ENCODE peak calls at places on chromosomes 6 and 20, in five cellular contexts. One of them, this sample, is unnamed.

GRCh38 chr6:169165031-169165430 is 88.6 kb downstream of the THBS2 start:
- DNase-seq in dorsolateral prefrontal cortex: no peak
- DNase-seq in CD8-positive, alpha-beta T cell: no peak
- DNase-seq in cardiac muscle cell: no peak
- DNase-seq in lung: no peak
- DNase-seq in this sample: no peak

GRCh38 chr6:89830385-89830809 is 717 bp downstream of the CASP8AP2 start:
- DNase-seq in dorsolateral prefrontal cortex: no peak
- DNase-seq in CD8-positive, alpha-beta T cell: no peak
- DNase-seq in cardiac muscle cell: no peak
- DNase-seq in lung: no peak
- DNase-seq in this sample: no peak

GRCh38 chr6:165884813-165885765 is 222.0 kb upstream of the PDE10A start:
- DNase-seq in dorsolateral prefrontal cortex: peak
- DNase-seq in CD8-positive, alpha-beta T cell: peak
- DNase-seq in cardiac muscle cell: peak
- DNase-seq in lung: peak
- DNase-seq in this sample: peak

GRCh38 chr6:135358251-135358821 is 139.2 kb downstream of the AHI1 start:
- DNase-seq in dorsolateral prefrontal cortex: no peak
- DNase-seq in CD8-positive, alpha-beta T cell: no peak
- DNase-seq in cardiac muscle cell: no peak
- DNase-seq in lung: no peak
- DNase-seq in this sample: peak

GRCh38 chr6:24643925-24644324 is 2.1 kb downstream of the KIAA0319 start:
- DNase-seq in dorsolateral prefrontal cortex: no peak
- DNase-seq in CD8-positive, alpha-beta T cell: no peak
- DNase-seq in cardiac muscle cell: no peak
- DNase-seq in lung: no peak
- DNase-seq in this sample: no peak

GRCh38 chr6:74167951-74168350 is 471.9 kb downstream of the CD109 start:
- DNase-seq in dorsolateral prefrontal cortex: no peak
- DNase-seq in CD8-positive, alpha-beta T cell: no peak
- DNase-seq in cardiac muscle cell: no peak
- DNase-seq in lung: no peak
- DNase-seq in this sample: peak

GRCh38 chr6:157891544-157892362 is 68.7 kb downstream of the SNX9 start:
- DNase-seq in dorsolateral prefrontal cortex: no peak
- DNase-seq in CD8-positive, alpha-beta T cell: no peak
- DNase-seq in cardiac muscle cell: no peak
- DNase-seq in lung: no peak
- DNase-seq in this sample: no peak

GRCh38 chr6:168440520-168441433 is at the start of gene SMOC2:
- DNase-seq in dorsolateral prefrontal cortex: no peak
- DNase-seq in CD8-positive, alpha-beta T cell: no peak
- DNase-seq in cardiac muscle cell: peak
- DNase-seq in lung: no peak
- DNase-seq in this sample: no peak

GRCh38 chr20:23147964-23148720 is 62.0 kb upstream of the CD93 start:
- DNase-seq in dorsolateral prefrontal cortex: no peak
- DNase-seq in CD8-positive, alpha-beta T cell: no peak
- DNase-seq in cardiac muscle cell: no peak
- DNase-seq in lung: peak
- DNase-seq in this sample: peak

GRCh38 chr6:168216741-168217140 is 102.8 kb downstream of the DACT2 start:
- DNase-seq in dorsolateral prefrontal cortex: no peak
- DNase-seq in CD8-positive, alpha-beta T cell: no peak
- DNase-seq in cardiac muscle cell: no peak
- DNase-seq in lung: no peak
- DNase-seq in this sample: no peak

GRCh38 chr20:46151936-46152335 is 33.8 kb downstream of the CD40 start:
- DNase-seq in dorsolateral prefrontal cortex: no peak
- DNase-seq in CD8-positive, alpha-beta T cell: no peak
- DNase-seq in cardiac muscle cell: no peak
- DNase-seq in lung: no peak
- DNase-seq in this sample: no peak

GRCh38 chr6:12366732-12367131 is 76.6 kb downstream of the EDN1 start:
- DNase-seq in dorsolateral prefrontal cortex: no peak
- DNase-seq in CD8-positive, alpha-beta T cell: no peak
- DNase-seq in cardiac muscle cell: no peak
- DNase-seq in lung: no peak
- DNase-seq in this sample: no peak

GRCh38 chr20:17684077-17684888 is 2.2 kb upstream of the RRBP1 start:
- DNase-seq in dorsolateral prefrontal cortex: no peak
- DNase-seq in CD8-positive, alpha-beta T cell: no peak
- DNase-seq in cardiac muscle cell: no peak
- DNase-seq in lung: no peak
- DNase-seq in this sample: no peak

GRCh38 chr6:89347825-89348224 is 4.7 kb downstream of the UBE2J1 start:
- DNase-seq in dorsolateral prefrontal cortex: no peak
- DNase-seq in CD8-positive, alpha-beta T cell: no peak
- DNase-seq in cardiac muscle cell: peak
- DNase-seq in lung: no peak
- DNase-seq in this sample: peak

GRCh38 chr20:59342017-59342957 is 41.9 kb downstream of the EDN3 start:
- DNase-seq in dorsolateral prefrontal cortex: no peak
- DNase-seq in CD8-positive, alpha-beta T cell: no peak
- DNase-seq in cardiac muscle cell: no peak
- DNase-seq in lung: no peak
- DNase-seq in this sample: no peak

GRCh38 chr6:158518196-158519127 is 41.4 kb upstream of the TMEM181 start:
- DNase-seq in dorsolateral prefrontal cortex: peak
- DNase-seq in CD8-positive, alpha-beta T cell: peak
- DNase-seq in cardiac muscle cell: peak
- DNase-seq in lung: no peak
- DNase-seq in this sample: peak

GRCh38 chr6:73585566-73586415 is 65.0 kb upstream of the EEF1A1 start:
- DNase-seq in dorsolateral prefrontal cortex: no peak
- DNase-seq in CD8-positive, alpha-beta T cell: peak
- DNase-seq in cardiac muscle cell: peak
- DNase-seq in lung: peak
- DNase-seq in this sample: peak

GRCh38 chr6:28580484-28580883 is 54.8 kb downstream of the GPX5 start:
- DNase-seq in dorsolateral prefrontal cortex: no peak
- DNase-seq in CD8-positive, alpha-beta T cell: no peak
- DNase-seq in cardiac muscle cell: no peak
- DNase-seq in lung: no peak
- DNase-seq in this sample: peak
- TF ChIP-seq CTCF in dorsolateral prefrontal cortex: no peak
- TF ChIP-seq CTCF in CD8-positive, alpha-beta T cell: peak
- TF ChIP-seq CTCF in cardiac muscle cell: peak
- TF ChIP-seq CTCF in lung: no peak
- TF ChIP-seq CTCF in this sample: peak

GRCh38 chr6:26172496-26172958 is 85.3 kb downstream of the HFE start:
- DNase-seq in dorsolateral prefrontal cortex: no peak
- DNase-seq in CD8-positive, alpha-beta T cell: peak
- DNase-seq in cardiac muscle cell: peak
- DNase-seq in lung: no peak
- DNase-seq in this sample: peak
- H3K4me3 ChIP-seq in dorsolateral prefrontal cortex: peak
- H3K4me3 ChIP-seq in CD8-positive, alpha-beta T cell: peak
- H3K4me3 ChIP-seq in cardiac muscle cell: peak
- H3K4me3 ChIP-seq in lung: peak
- H3K4me3 ChIP-seq in this sample: peak

DNA sequence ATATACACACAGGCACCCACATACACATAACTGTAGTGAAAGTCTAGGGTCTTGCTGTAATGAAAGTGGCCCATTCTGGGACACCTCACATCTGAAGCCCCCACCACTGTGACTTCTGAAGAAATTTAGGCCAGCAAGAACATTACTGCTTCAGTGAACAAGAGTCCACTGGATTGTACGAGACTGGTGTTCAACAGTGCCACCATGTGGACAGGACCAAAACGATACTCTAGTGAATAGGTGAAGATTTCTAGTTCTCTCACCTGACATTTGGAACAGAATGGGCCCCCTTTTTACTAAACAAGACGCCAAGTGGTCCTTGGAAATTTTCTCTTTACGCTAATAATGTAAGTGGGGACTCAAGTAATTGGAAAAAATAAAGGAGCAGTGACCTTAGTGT is 156.9 kb downstream of the MAFB start:
- DNase-seq in dorsolateral prefrontal cortex: no peak
- DNase-seq in CD8-positive, alpha-beta T cell: no peak
- DNase-seq in cardiac muscle cell: no peak
- DNase-seq in lung: no peak
- DNase-seq in this sample: peak
- TF ChIP-seq CTCF in dorsolateral prefrontal cortex: no peak
- TF ChIP-seq CTCF in CD8-positive, alpha-beta T cell: no peak
- TF ChIP-seq CTCF in cardiac muscle cell: peak
- TF ChIP-seq CTCF in lung: no peak
- TF ChIP-seq CTCF in this sample: peak

DNA sequence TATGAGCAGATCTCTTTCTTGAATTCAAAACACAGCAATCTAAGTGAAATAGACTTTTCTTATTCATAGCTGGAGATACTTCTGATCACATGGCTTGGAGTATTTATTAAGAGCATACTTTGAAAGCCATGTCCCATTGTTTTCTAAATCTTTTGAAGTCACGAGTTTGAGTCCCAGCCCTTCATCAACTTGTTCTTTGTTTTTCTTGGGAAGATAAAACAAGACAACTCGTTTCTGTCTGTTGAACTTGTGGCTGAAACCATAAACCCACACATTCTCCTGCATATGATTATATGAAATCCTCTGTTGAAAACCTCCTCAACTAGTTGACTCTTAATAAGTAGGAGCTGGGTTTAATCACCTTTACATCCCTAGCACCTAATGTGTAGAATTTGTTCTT is 3.3 kb downstream of the RNF144B start:
- DNase-seq in dorsolateral prefrontal cortex: no peak
- DNase-seq in CD8-positive, alpha-beta T cell: no peak
- DNase-seq in cardiac muscle cell: no peak
- DNase-seq in lung: no peak
- DNase-seq in this sample: no peak
- H3K4me3 ChIP-seq in dorsolateral prefrontal cortex: no peak
- H3K4me3 ChIP-seq in CD8-positive, alpha-beta T cell: no peak
- H3K4me3 ChIP-seq in cardiac muscle cell: no peak
- H3K4me3 ChIP-seq in lung: no peak
- H3K4me3 ChIP-seq in this sample: no peak

DNA sequence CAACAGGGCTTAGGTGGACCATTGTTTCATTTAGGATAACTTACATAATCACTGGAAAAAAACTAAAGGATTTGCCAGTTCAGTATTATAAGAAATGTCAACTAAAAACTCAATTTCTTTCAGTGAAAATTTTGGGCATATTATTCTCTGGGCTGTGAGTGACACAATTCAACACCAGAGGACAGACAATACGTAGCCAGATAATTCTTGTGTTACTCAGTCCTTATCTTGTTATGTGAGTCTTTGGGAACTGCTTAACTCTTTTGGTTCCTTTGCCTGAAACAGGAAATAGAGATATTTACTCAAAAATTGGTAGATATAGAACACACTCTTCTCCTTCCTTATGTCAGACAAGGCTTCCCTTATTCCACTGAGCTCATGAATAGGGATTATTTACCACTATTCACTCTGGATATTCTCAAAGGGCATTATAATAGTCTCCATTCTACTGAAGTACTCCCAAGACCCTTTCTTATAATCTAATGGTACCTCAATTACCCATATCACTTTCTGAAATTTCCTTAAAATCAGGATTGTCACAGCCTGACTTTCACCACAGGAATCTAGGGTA is 4.9 kb upstream of the BEND6 start:
- DNase-seq in dorsolateral prefrontal cortex: no peak
- DNase-seq in CD8-positive, alpha-beta T cell: no peak
- DNase-seq in cardiac muscle cell: no peak
- DNase-seq in lung: no peak
- DNase-seq in this sample: peak
- TF ChIP-seq CTCF in dorsolateral prefrontal cortex: no peak
- TF ChIP-seq CTCF in CD8-positive, alpha-beta T cell: no peak
- TF ChIP-seq CTCF in cardiac muscle cell: no peak
- TF ChIP-seq CTCF in lung: no peak
- TF ChIP-seq CTCF in this sample: no peak

DNA sequence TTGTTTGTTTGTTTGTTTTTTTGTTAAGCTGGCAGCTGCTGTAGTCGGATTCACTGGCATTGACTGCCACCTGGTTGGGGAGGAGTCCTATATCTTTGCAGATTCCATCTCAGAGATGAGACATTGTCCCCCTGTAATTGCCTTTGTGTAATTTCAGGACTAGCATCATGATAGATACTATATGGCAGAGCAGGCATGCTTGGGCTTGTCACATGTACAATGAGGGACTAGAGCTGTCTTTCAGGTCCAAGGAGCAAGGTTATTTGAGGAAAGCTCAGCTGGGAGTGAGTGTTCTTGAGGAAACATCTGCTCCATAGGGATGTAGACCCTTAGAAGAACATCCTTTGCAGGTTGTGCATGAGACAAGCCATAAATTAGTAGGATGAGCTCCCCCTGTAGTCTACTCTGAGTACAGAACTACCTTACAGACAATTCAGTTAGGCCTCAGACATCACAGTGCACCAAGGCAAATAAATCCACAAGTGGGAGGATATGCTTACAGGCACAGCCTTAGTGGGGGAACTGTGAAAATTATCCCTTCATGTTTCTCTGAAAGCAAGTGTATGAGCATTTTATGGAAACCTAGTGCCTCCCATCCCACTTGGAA is 62.1 kb downstream of the BMP2 start:
- DNase-seq in dorsolateral prefrontal cortex: no peak
- DNase-seq in CD8-positive, alpha-beta T cell: no peak
- DNase-seq in cardiac muscle cell: no peak
- DNase-seq in lung: no peak
- DNase-seq in this sample: peak
- H3K4me3 ChIP-seq in dorsolateral prefrontal cortex: no peak
- H3K4me3 ChIP-seq in CD8-positive, alpha-beta T cell: no peak
- H3K4me3 ChIP-seq in cardiac muscle cell: no peak
- H3K4me3 ChIP-seq in lung: no peak
- H3K4me3 ChIP-seq in this sample: no peak